ENCODE peak calls at places on chromosomes 5 and 9, in eight cellular contexts. G, N, D, Z, A, Q, C and B are unnamed samples.

GRCh38 chr9:116075191-116075590 is 78.4 kb upstream of the PAPPA start:
- DNase-seq in G (no peak), N (peak; percentile 97), Q (no peak), A (no peak), D (peak; percentile 83), Z (no peak), C (peak; percentile 65), B (peak; percentile 75)

GRCh38 chr5:157511656-157512644 is 51.9 kb downstream of the NIPAL4 start:
- DNase-seq in G (no peak), A (peak; percentile 74), Z (peak; percentile 30), N (peak; percentile 98), C (peak; percentile 99), Q (peak; percentile 96), D (peak; percentile 99), B (peak; percentile 96)

GRCh38 chr5:77844408-77845272 is 68.5 kb upstream of the TBCA start:
- DNase-seq in A (no peak), D (no peak), Z (no peak), C (no peak), N (no peak), Q (no peak), G (no peak), B (peak; percentile 17)

GRCh38 chr5:180194410-180195345 is 14.3 kb downstream of the RASGEF1C start:
- DNase-seq in C (no peak), Z (peak; percentile 12), D (no peak), N (no peak), G (no peak), Q (no peak), A (no peak), B (no peak)

GRCh38 chr9:92242115-92242778 is 51.2 kb downstream of the IARS1 start:
- DNase-seq in G (no peak), N (peak; percentile 87), D (peak; percentile 73), A (no peak), Q (no peak), C (peak; percentile 62), Z (no peak), B (peak; percentile 49)

GRCh38 chr5:67375606-67376005 is 179.0 kb upstream of the CD180 start:
- DNase-seq in C (no peak), G (no peak), Z (no peak), D (no peak), A (no peak), Q (no peak), N (no peak), B (no peak)

GRCh38 chr9:27198175-27198574 is 89.2 kb downstream of the TEK start:
- DNase-seq in G (no peak), A (no peak), Z (peak; percentile 22), N (peak; percentile 38), D (no peak), Q (no peak), C (no peak), B (no peak)

GRCh38 chr5:36090033-36090432 is 23.4 kb upstream of the UGT3A2 start:
- DNase-seq in N (peak; percentile 17), G (no peak), Q (no peak), A (no peak), C (peak; percentile 3), Z (peak; percentile 56), D (peak; percentile 21), B (peak; percentile 34)

GRCh38 chr5:172666251-172666650 is 25.2 kb downstream of the NEURL1B start:
- DNase-seq in A (no peak), Q (no peak), Z (peak; percentile 55), C (no peak), N (peak; percentile 17), G (no peak), D (peak; percentile 47), B (no peak)

GRCh38 chr5:58071566-58071965 is 388.3 kb downstream of the PLK2 start:
- DNase-seq in D (no peak), G (no peak), C (no peak), A (no peak), Z (peak; percentile 18), N (no peak), Q (peak; percentile 86), B (no peak)

GRCh38 chr5:137360607-137361006 is 138.5 kb downstream of the SPOCK1 start:
- DNase-seq in D (peak; percentile 46), N (no peak), C (no peak), Q (no peak), A (no peak), Z (no peak), G (no peak), B (no peak)

GRCh38 chr5:119360905-119361605 is 5.2 kb downstream of the TNFAIP8 start:
- DNase-seq in Q (no peak), C (no peak), N (peak; percentile 83), Z (no peak), G (no peak), D (peak; percentile 39), A (no peak), B (no peak)

GRCh38 chr5:171513591-171513990 is 94.1 kb downstream of the FGF18 start:
- DNase-seq in D (no peak), A (no peak), N (peak; percentile 18), C (no peak), G (no peak), Q (no peak), Z (no peak), B (no peak)

GRCh38 chr5:150272531-150272930 is 17.0 kb downstream of the CAMK2A start:
- DNase-seq in A (no peak), Z (peak; percentile 56), C (no peak), D (peak; percentile 70), G (no peak), Q (no peak), N (peak; percentile 52), B (peak; percentile 65)

GRCh38 chr9:76756273-76756650 is 8.0 kb upstream of the PCA3 start:
- DNase-seq in N (peak; percentile 41), Z (peak; percentile 69), D (peak; percentile 32), Q (no peak), A (no peak), C (no peak), G (peak; percentile 70), B (peak; percentile 75)

GRCh38 chr5:38681024-38681805 is 124.8 kb upstream of the LIFR start:
- DNase-seq in N (no peak), Q (no peak), C (no peak), Z (no peak), G (no peak), A (no peak), D (peak; percentile 53), B (no peak)

GRCh38 chr5:36558652-36559051 is 47.8 kb upstream of the SLC1A3 start:
- DNase-seq in N (no peak), G (no peak), Z (no peak), A (no peak), C (no peak), D (no peak), Q (no peak), B (no peak)

GRCh38 chr5:175715627-175716522 is 58.0 kb downstream of the HRH2 start:
- DNase-seq in Q (no peak), C (no peak), Z (peak; percentile 1), A (no peak), D (no peak), G (no peak), N (no peak), B (no peak)

GRCh38 chr9:33375841-33376321 is 26.5 kb downstream of the AQP7 start:
- DNase-seq in Q (no peak), C (no peak), N (no peak), D (peak; percentile 74), G (no peak), A (no peak), Z (no peak), B (no peak)

GRCh38 chr9:128068656-128069221 is 707 bp downstream of the SLC25A25 start:
- DNase-seq in N (no peak), Q (no peak), G (no peak), A (no peak), D (no peak), Z (no peak), C (no peak), B (no peak)

GRCh38 chr5:87845734-87846133 is 422.9 kb downstream of the TMEM161B start:
- DNase-seq in D (no peak), Q (no peak), C (no peak), A (no peak), Z (no peak), N (no peak), G (no peak), B (no peak)

GRCh38 chr9:136512651-136513066 is 29.8 kb upstream of the SEC16A start:
- DNase-seq in Q (no peak), A (no peak), D (peak; percentile 29), G (no peak), Z (peak; percentile 45), N (no peak), C (no peak), B (peak; percentile 45)

GRCh38 chr9:13690595-13690994 is 411.1 kb upstream of the MPDZ start:
- DNase-seq in G (no peak), N (peak; percentile 29), D (no peak), Z (no peak), Q (no peak), C (peak; percentile 25), A (no peak), B (no peak)

GRCh38 chr5:84255318-84255717 is 129.4 kb downstream of the EDIL3 start:
- DNase-seq in Q (no peak), C (peak; percentile 31), G (no peak), N (peak; percentile 48), A (no peak), Z (no peak), D (peak; percentile 64), B (peak; percentile 34)

GRCh38 chr5:116766470-116766947 is 191.9 kb upstream of the SEMA6A start:
- DNase-seq in N (no peak), D (peak; percentile 92), A (no peak), G (no peak), Q (peak; percentile 45), Z (no peak), C (no peak), B (no peak)

GRCh38 chr9:112168197-112168596 is 6.9 kb downstream of the SUSD1 start:
- DNase-seq in C (no peak), D (no peak), G (no peak), N (no peak), Q (no peak), Z (no peak), A (no peak), B (no peak)

GRCh38 chr9:37004424-37004935 is 29.6 kb downstream of the PAX5 start:
- DNase-seq in Q (no peak), N (no peak), G (no peak), D (no peak), Z (no peak), C (no peak), A (no peak), B (no peak)

GRCh38 chr9:133953621-133953975 is 38.5 kb downstream of the VAV2 start:
- DNase-seq in A (no peak), C (no peak), Z (no peak), N (no peak), G (no peak), Q (no peak), D (no peak), B (no peak)

GRCh38 chr5:76521240-76521758 is 101.9 kb downstream of the F2RL2 start:
- DNase-seq in N (peak; percentile 26), D (peak; percentile 40), G (no peak), C (peak; percentile 55), Q (no peak), Z (no peak), A (no peak), B (peak; percentile 39)

GRCh38 chr5:1405121-1405520 is 40.1 kb downstream of the SLC6A3 start:
- DNase-seq in Z (peak; percentile 7), Q (no peak), N (no peak), C (no peak), A (no peak), G (no peak), D (no peak), B (no peak)